ENCODE peak calls at places on chromosomes 2 and 18, in five cellular contexts. B, F, P, N and V are unnamed samples.

GRCh38 chr2:181937473-181937872 is 45.9 kb downstream of the ITPRID2 start:
- DNase-seq in B (no peak), F (no peak), P (no peak), N (no peak), V (no peak)

GRCh38 chr2:88481937-88482336 is 29.4 kb upstream of the FOXI3 start:
- DNase-seq in B (peak; percentile 23), F (no peak), P (no peak), N (no peak), V (no peak)

GRCh38 chr2:241540766-241541561 is 17.6 kb upstream of the BOK start:
- DNase-seq in B (peak; percentile 58), F (peak; percentile 46), P (peak; percentile 50), N (peak; percentile 92), V (peak; percentile 89)

GRCh38 chr2:142865924-142866323 is 11.5 kb upstream of the KYNU start:
- DNase-seq in B (no peak), F (no peak), P (no peak), N (peak; percentile 63), V (peak; percentile 65)

GRCh38 chr2:177909962-177910361 is 162.6 kb downstream of the PDE11A start:
- DNase-seq in B (no peak), F (no peak), P (no peak), N (no peak), V (no peak)

GRCh38 chr2:45117383-45117782 is 108.1 kb upstream of the SIX2 start:
- DNase-seq in B (no peak), F (no peak), P (no peak), N (no peak), V (no peak)

GRCh38 chr18:21057112-21057511 is 54.5 kb downstream of the ROCK1 start:
- DNase-seq in B (no peak), F (no peak), P (no peak), N (no peak), V (no peak)

GRCh38 chr2:164928101-164928673 is 27.1 kb downstream of the SLC38A11 start:
- DNase-seq in B (no peak), F (no peak), P (no peak), N (no peak), V (no peak)

GRCh38 chr2:1556776-1557466 is 143.7 kb downstream of the TPO start:
- DNase-seq in B (no peak), F (no peak), P (peak; percentile 56), N (no peak), V (no peak)

GRCh38 chr2:64620661-64621060 is 33.1 kb downstream of the SERTAD2 start:
- DNase-seq in B (no peak), F (no peak), P (no peak), N (no peak), V (no peak)

GRCh38 chr2:184860744-184861143 is 262.4 kb downstream of the ZNF804A start:
- DNase-seq in B (no peak), F (no peak), P (no peak), N (no peak), V (no peak)

GRCh38 chr2:138658187-138658894 is 121.8 kb downstream of the NXPH2 start:
- DNase-seq in B (no peak), F (no peak), P (no peak), N (no peak), V (no peak)

GRCh38 chr2:96117701-96118588 is 1.6 kb upstream of the ADRA2B start:
- DNase-seq in B (no peak), F (peak; percentile 9), P (peak; percentile 29), N (no peak), V (peak; percentile 62)

GRCh38 chr2:173216668-173217067 is 138.0 kb upstream of the CDCA7 start:
- DNase-seq in B (no peak), F (no peak), P (no peak), N (no peak), V (no peak)

GRCh38 chr2:133489641-133490411 is 78.4 kb downstream of the NCKAP5 start:
- DNase-seq in B (no peak), F (peak; percentile 61), P (no peak), N (no peak), V (no peak)

GRCh38 chr2:100741880-100742814 is 77.8 kb upstream of the NPAS2 start:
- DNase-seq in B (no peak), F (no peak), P (no peak), N (no peak), V (no peak)

GRCh38 chr18:47935321-47935720 is 4.9 kb upstream of the SMAD2 start:
- DNase-seq in B (no peak), F (no peak), P (no peak), N (no peak), V (no peak)

GRCh38 chr2:150586858-150587257 is 99.4 kb upstream of the RND3 start:
- DNase-seq in B (peak; percentile 73), F (no peak), P (peak; percentile 32), N (no peak), V (no peak)

GRCh38 chr2:198697794-198698193 is 759.9 kb downstream of the SATB2 start:
- DNase-seq in B (no peak), F (no peak), P (no peak), N (no peak), V (no peak)

GRCh38 chr18:23719634-23720201 is 30.5 kb downstream of the LAMA3 start:
- DNase-seq in B (peak; percentile 55), F (no peak), P (peak; percentile 86), N (no peak), V (no peak)